ENCODE peak calls at places on chromosomes 16 and 17, in five cellular contexts. One of them, this sample, is unnamed.
A peak's percentile ranks its signal among the peaks of the same experiment; 100 is the strongest.

GRCh38 chr17:79082311-79083190 is 7.9 kb downstream of the ENGASE start:
- DNase-seq in HepG2: peak; percentile 27
- DNase-seq in HCT116: peak; percentile 22
- DNase-seq in GM12878: no peak
- DNase-seq in K562: peak; percentile 84
- DNase-seq in this sample: peak; percentile 13

GRCh38 chr17:34287858-34288257 is 2.3 kb downstream of the CCL11 start:
- DNase-seq in K562: no peak
- DNase-seq in HCT116: no peak
- DNase-seq in HepG2: no peak
- DNase-seq in GM12878: no peak
- DNase-seq in this sample: no peak

GRCh38 chr17:18224053-18224427 is 1.4 kb upstream of the LLGL1 start:
- DNase-seq in GM12878: no peak
- DNase-seq in K562: no peak
- DNase-seq in HepG2: peak; percentile 13
- DNase-seq in HCT116: no peak
- DNase-seq in this sample: no peak

GRCh38 chr17:40616592-40616991 is 31.0 kb downstream of the SMARCE1 start:
- DNase-seq in HepG2: no peak
- DNase-seq in HCT116: no peak
- DNase-seq in K562: no peak
- DNase-seq in GM12878: no peak
- DNase-seq in this sample: no peak

GRCh38 chr16:81560979-81561657 is 116.5 kb downstream of the CMIP start:
- DNase-seq in HCT116: no peak
- DNase-seq in HepG2: no peak
- DNase-seq in K562: no peak
- DNase-seq in GM12878: no peak
- DNase-seq in this sample: no peak

GRCh38 chr16:82344157-82344556 is 174.1 kb upstream of the MPHOSPH6 start:
- DNase-seq in HCT116: no peak
- DNase-seq in HepG2: peak; percentile 26
- DNase-seq in GM12878: no peak
- DNase-seq in K562: no peak
- DNase-seq in this sample: no peak

GRCh38 chr17:15123593-15124590 is 141.2 kb downstream of the PMP22 start:
- DNase-seq in HCT116: no peak
- DNase-seq in K562: no peak
- DNase-seq in HepG2: no peak
- DNase-seq in GM12878: no peak
- DNase-seq in this sample: no peak

GRCh38 chr17:32503251-32504165 is 16.7 kb downstream of the CDK5R1 start:
- DNase-seq in HepG2: no peak
- DNase-seq in HCT116: no peak
- DNase-seq in K562: no peak
- DNase-seq in GM12878: peak; percentile 98
- DNase-seq in this sample: no peak

GRCh38 chr16:54657709-54658102 is 273.0 kb upstream of the IRX5 start:
- DNase-seq in HCT116: no peak
- DNase-seq in GM12878: no peak
- DNase-seq in HepG2: no peak
- DNase-seq in K562: no peak
- DNase-seq in this sample: no peak

GRCh38 chr17:64694207-64694606 is 32.1 kb upstream of the SMURF2 start:
- DNase-seq in HCT116: peak; percentile 99
- DNase-seq in GM12878: no peak
- DNase-seq in HepG2: peak; percentile 98
- DNase-seq in K562: no peak
- DNase-seq in this sample: no peak

GRCh38 chr17:58344047-58344790 is 7.8 kb downstream of the SUPT4H1 start:
- DNase-seq in HepG2: no peak
- DNase-seq in HCT116: no peak
- DNase-seq in GM12878: peak; percentile 98
- DNase-seq in K562: no peak
- DNase-seq in this sample: no peak

GRCh38 chr17:43823350-43824084 is 9.4 kb downstream of the MPP3 start:
- DNase-seq in HCT116: no peak
- DNase-seq in K562: no peak
- DNase-seq in GM12878: no peak
- DNase-seq in HepG2: no peak
- DNase-seq in this sample: no peak

GRCh38 chr17:79562806-79563141 is 48.1 kb downstream of the RBFOX3 start:
- DNase-seq in HCT116: no peak
- DNase-seq in HepG2: no peak
- DNase-seq in K562: no peak
- DNase-seq in GM12878: no peak
- DNase-seq in this sample: no peak

GRCh38 chr16:23359092-23359760 is 57.1 kb downstream of the SCNN1B start:
- DNase-seq in K562: no peak
- DNase-seq in HepG2: no peak
- DNase-seq in GM12878: no peak
- DNase-seq in HCT116: no peak
- DNase-seq in this sample: no peak

GRCh38 chr17:3763777-3764170 is 37.2 kb downstream of the ITGAE start:
- DNase-seq in K562: no peak
- DNase-seq in HCT116: no peak
- DNase-seq in HepG2: no peak
- DNase-seq in GM12878: no peak
- DNase-seq in this sample: no peak

GRCh38 chr16:65229191-65229662 is 107.4 kb upstream of the CDH11 start:
- DNase-seq in GM12878: no peak
- DNase-seq in HCT116: no peak
- DNase-seq in HepG2: no peak
- DNase-seq in K562: no peak
- DNase-seq in this sample: no peak

GRCh38 chr16:88713568-88714419 is 7.5 kb downstream of the CTU2 start:
- DNase-seq in HepG2: no peak
- DNase-seq in GM12878: no peak
- DNase-seq in HCT116: no peak
- DNase-seq in K562: no peak
- DNase-seq in this sample: no peak

GRCh38 chr16:52921104-52921503 is 131.6 kb downstream of the CHD9NB start:
- DNase-seq in HepG2: no peak
- DNase-seq in HCT116: no peak
- DNase-seq in K562: no peak
- DNase-seq in GM12878: no peak
- DNase-seq in this sample: no peak

GRCh38 chr17:21242780-21243515 is 10.3 kb downstream of the NATD1 start:
- DNase-seq in K562: no peak
- DNase-seq in HCT116: no peak
- DNase-seq in GM12878: no peak
- DNase-seq in HepG2: no peak
- DNase-seq in this sample: no peak

DNA sequence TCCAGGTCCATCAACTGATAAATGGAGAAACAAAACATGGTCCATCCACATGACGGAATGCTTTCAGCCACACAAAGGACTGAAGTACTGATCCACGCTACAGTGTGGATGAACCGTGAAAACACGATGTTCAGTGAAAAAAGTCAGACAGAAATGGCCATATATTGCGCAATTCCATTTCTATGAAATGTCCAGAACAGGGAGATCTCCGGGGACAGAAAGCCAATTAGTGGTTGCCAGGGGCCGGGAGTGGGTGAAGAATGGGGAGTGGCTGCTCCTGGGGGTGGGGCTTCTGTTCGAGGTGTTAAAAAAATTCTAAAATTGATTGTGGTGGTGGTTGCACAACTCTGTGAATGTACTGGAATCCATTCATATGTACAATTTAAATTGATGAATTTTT is 154.9 kb upstream of the HSBP1 start:
- DNase-seq in HCT116: no peak
- DNase-seq in K562: no peak
- DNase-seq in GM12878: no peak
- DNase-seq in HepG2: no peak
- DNase-seq in this sample: no peak
- TF ChIP-seq ZNF274 in HCT116: no peak
- TF ChIP-seq ZNF274 in K562: no peak
- TF ChIP-seq ZNF274 in GM12878: no peak
- TF ChIP-seq ZNF274 in HepG2: no peak
- TF ChIP-seq ZNF274 in this sample: no peak

GRCh38 chr16:69108905-69109252 is 3.4 kb downstream of the HAS3 start:
- DNase-seq in HCT116: no peak
- DNase-seq in K562: no peak
- DNase-seq in HepG2: no peak
- DNase-seq in GM12878: no peak
- DNase-seq in this sample: no peak

GRCh38 chr16:69105501-69106361 is at the start of gene HAS3:
- DNase-seq in HepG2: peak; percentile 34
- DNase-seq in K562: peak; percentile 61
- DNase-seq in HCT116: peak; percentile 69
- DNase-seq in GM12878: no peak
- DNase-seq in this sample: peak; percentile 80

GRCh38 chr16:69108069-69108904 is 2.8 kb downstream of the HAS3 start:
- DNase-seq in HepG2: no peak
- DNase-seq in GM12878: no peak
- DNase-seq in HCT116: no peak
- DNase-seq in K562: no peak
- DNase-seq in this sample: no peak

GRCh38 chr16:69106491-69107291 is 1.2 kb downstream of the HAS3 start:
- DNase-seq in GM12878: no peak
- DNase-seq in K562: no peak
- DNase-seq in HepG2: no peak
- DNase-seq in HCT116: no peak
- DNase-seq in this sample: no peak

GRCh38 chr16:69107311-69107962 is 2.0 kb downstream of the HAS3 start:
- DNase-seq in K562: no peak
- DNase-seq in HepG2: no peak
- DNase-seq in HCT116: no peak
- DNase-seq in GM12878: no peak
- DNase-seq in this sample: no peak
- H3K9ac ChIP-seq in K562: no peak overlapping the region
- H3K9ac ChIP-seq in HepG2: no peak overlapping the region
- H3K9ac ChIP-seq in HCT116: peak overlapping the region; percentile 91
- H3K9ac ChIP-seq in GM12878: no peak overlapping the region
- H3K9ac ChIP-seq in this sample: peak overlapping the region; percentile 86

GRCh38 chr16:77332792-77333191 is 102.0 kb downstream of the ADAMTS18 start:
- DNase-seq in K562: no peak
- DNase-seq in GM12878: no peak
- DNase-seq in HepG2: no peak
- DNase-seq in HCT116: no peak
- DNase-seq in this sample: no peak
- TF ChIP-seq ZNF274 in K562: no peak
- TF ChIP-seq ZNF274 in GM12878: no peak
- TF ChIP-seq ZNF274 in HepG2: no peak
- TF ChIP-seq ZNF274 in HCT116: no peak
- TF ChIP-seq ZNF274 in this sample: no peak

GRCh38 chr16:73190688-73191087 is 142.8 kb upstream of the ZFHX3 start:
- DNase-seq in K562: no peak
- DNase-seq in HCT116: no peak
- DNase-seq in HepG2: no peak
- DNase-seq in GM12878: no peak
- DNase-seq in this sample: no peak
- H3K9ac ChIP-seq in K562: no peak overlapping the region
- H3K9ac ChIP-seq in HCT116: no peak overlapping the region
- H3K9ac ChIP-seq in HepG2: no peak overlapping the region
- H3K9ac ChIP-seq in GM12878: no peak overlapping the region
- H3K9ac ChIP-seq in this sample: peak overlapping the region; percentile 1

This sample was measured in NT2/D1.